ENCODE peak calls at places on chromosomes 1 and 21, in four cellular contexts. F is ovary; J is fibroblast of the conjunctiva; Q is activated CD8-positive, alpha-beta T cell treated with anti-CD3 and anti-CD28 coated beads for 36 hours. Y is an unnamed sample.
A peak's percentile ranks its signal among the peaks of the same experiment; 100 is the strongest.

GRCh38 chr1:91622586-91622985 is 121.9 kb downstream of the CDC7 start:
- DNase-seq in F (peak; percentile 69), J (no peak), Q (no peak), Y (peak; percentile 72)

GRCh38 chr1:4754816-4755215 is 100.4 kb downstream of the AJAP1 start:
- DNase-seq in F (no peak), J (no peak), Q (no peak), Y (no peak)

GRCh38 chr1:224922404-224923164 is 6.9 kb upstream of the DNAH14 start:
- DNase-seq in F (peak; percentile 21), J (peak; percentile 3), Q (no peak), Y (no peak)

GRCh38 chr1:53294557-53294956 is 33.3 kb downstream of the LRP8 start:
- DNase-seq in F (no peak), J (no peak), Q (peak; percentile 62), Y (no peak)

GRCh38 chr1:54165146-54165545 is 12.3 kb upstream of the CDCP2 start:
- DNase-seq in F (no peak), J (no peak), Q (no peak), Y (no peak)

GRCh38 chr1:2638466-2639115 is 5.8 kb upstream of the MMEL1 start:
- DNase-seq in F (no peak), J (no peak), Q (no peak), Y (no peak)

GRCh38 chr1:96973605-96974004 is 252.0 kb downstream of the PTBP2 start:
- DNase-seq in F (no peak), J (no peak), Q (no peak), Y (no peak)

GRCh38 chr1:109632671-109633346 is 13.2 kb downstream of the AMPD2 start:
- DNase-seq in F (peak; percentile 81), J (no peak), Q (no peak), Y (peak; percentile 61)

GRCh38 chr21:45448810-45449657 is 44.1 kb downstream of the COL18A1 start:
- DNase-seq in F (no peak), J (no peak), Q (no peak), Y (peak; percentile 20)

GRCh38 chr1:205998457-205999241 is 4.5 kb downstream of the RAB7B start:
- DNase-seq in F (no peak), J (no peak), Q (no peak), Y (peak; percentile 56)

GRCh38 chr1:117942293-117942692 is 12.8 kb downstream of the WDR3 start:
- DNase-seq in F (no peak), J (no peak), Q (no peak), Y (no peak)

GRCh38 chr21:39660596-39660995 is 47.9 kb downstream of the B3GALT5 start:
- DNase-seq in F (peak; percentile 31), J (peak; percentile 27), Q (no peak), Y (peak; percentile 56)

GRCh38 chr1:18640228-18641004 is 9.8 kb downstream of the PAX7 start:
- DNase-seq in F (no peak), J (no peak), Q (no peak), Y (no peak)

GRCh38 chr1:151255381-151255780 is 847 bp downstream of the PSMD4 start:
- DNase-seq in F (no peak), J (no peak), Q (no peak), Y (no peak)

GRCh38 chr1:22349302-22350043 is 102.2 kb upstream of the ZBTB40 start:
- DNase-seq in F (no peak), J (no peak), Q (no peak), Y (no peak)

Y was measured in left ventricle myocardium superior.